ENCODE peak calls at places on chromosomes 6 and 20, in eight cellular contexts. One of them, this sample, is unnamed.
A peak's percentile ranks its signal among the peaks of the same experiment; 100 is the strongest.

GRCh38 chr20:25178563-25179438 is 16.7 kb upstream of the ENTPD6 start:
- DNase-seq in CD4-positive, alpha-beta memory T cell: peak; percentile 47
- DNase-seq in GM04503: peak; percentile 57
- DNase-seq in foreskin keratinocyte: peak; percentile 96
- DNase-seq in AG04450: peak; percentile 38
- DNase-seq in stimulated activated CD4-positive, alpha-beta T cell treated with anti-CD3 and anti-CD28 coated beads, Interleukin-4, amount 100 ng/mL, for 24 hours: peak; percentile 22
- DNase-seq in H9: no peak
- DNase-seq in activated CD4-positive, CD25-positive, alpha-beta regulatory T cell treated with anti-CD3 and anti-CD28 coated beads, Interleukin-2, amount 50 U/mL, for 16 hours: no peak
- DNase-seq in this sample: peak; percentile 15

GRCh38 chr20:3595541-3595940 is 67.7 kb downstream of the GFRA4 start:
- DNase-seq in CD4-positive, alpha-beta memory T cell: no peak
- DNase-seq in GM04503: no peak
- DNase-seq in foreskin keratinocyte: no peak
- DNase-seq in AG04450: no peak
- DNase-seq in stimulated activated CD4-positive, alpha-beta T cell treated with anti-CD3 and anti-CD28 coated beads, Interleukin-4, amount 100 ng/mL, for 24 hours: no peak
- DNase-seq in H9: no peak
- DNase-seq in activated CD4-positive, CD25-positive, alpha-beta regulatory T cell treated with anti-CD3 and anti-CD28 coated beads, Interleukin-2, amount 50 U/mL, for 16 hours: no peak
- DNase-seq in this sample: no peak

GRCh38 chr20:40442181-40442963 is 246.7 kb downstream of the MAFB start:
- DNase-seq in CD4-positive, alpha-beta memory T cell: no peak
- DNase-seq in GM04503: no peak
- DNase-seq in foreskin keratinocyte: no peak
- DNase-seq in AG04450: no peak
- DNase-seq in stimulated activated CD4-positive, alpha-beta T cell treated with anti-CD3 and anti-CD28 coated beads, Interleukin-4, amount 100 ng/mL, for 24 hours: no peak
- DNase-seq in H9: peak; percentile 47
- DNase-seq in activated CD4-positive, CD25-positive, alpha-beta regulatory T cell treated with anti-CD3 and anti-CD28 coated beads, Interleukin-2, amount 50 U/mL, for 16 hours: no peak
- DNase-seq in this sample: no peak

GRCh38 chr20:52684911-52685310 is 287.2 kb upstream of the TSHZ2 start:
- DNase-seq in CD4-positive, alpha-beta memory T cell: no peak
- DNase-seq in GM04503: no peak
- DNase-seq in foreskin keratinocyte: no peak
- DNase-seq in AG04450: no peak
- DNase-seq in stimulated activated CD4-positive, alpha-beta T cell treated with anti-CD3 and anti-CD28 coated beads, Interleukin-4, amount 100 ng/mL, for 24 hours: no peak
- DNase-seq in H9: no peak
- DNase-seq in activated CD4-positive, CD25-positive, alpha-beta regulatory T cell treated with anti-CD3 and anti-CD28 coated beads, Interleukin-2, amount 50 U/mL, for 16 hours: no peak
- DNase-seq in this sample: no peak

GRCh38 chr6:21026576-21027273 is 492.5 kb downstream of the CDKAL1 start:
- DNase-seq in CD4-positive, alpha-beta memory T cell: no peak
- DNase-seq in GM04503: no peak
- DNase-seq in foreskin keratinocyte: peak; percentile 88
- DNase-seq in AG04450: no peak
- DNase-seq in stimulated activated CD4-positive, alpha-beta T cell treated with anti-CD3 and anti-CD28 coated beads, Interleukin-4, amount 100 ng/mL, for 24 hours: no peak
- DNase-seq in H9: no peak
- DNase-seq in activated CD4-positive, CD25-positive, alpha-beta regulatory T cell treated with anti-CD3 and anti-CD28 coated beads, Interleukin-2, amount 50 U/mL, for 16 hours: no peak
- DNase-seq in this sample: no peak

GRCh38 chr20:10671850-10672578 is 1.8 kb downstream of the JAG1 start:
- DNase-seq in CD4-positive, alpha-beta memory T cell: no peak
- DNase-seq in GM04503: no peak
- DNase-seq in foreskin keratinocyte: no peak
- DNase-seq in AG04450: no peak
- DNase-seq in stimulated activated CD4-positive, alpha-beta T cell treated with anti-CD3 and anti-CD28 coated beads, Interleukin-4, amount 100 ng/mL, for 24 hours: no peak
- DNase-seq in H9: peak; percentile 56
- DNase-seq in activated CD4-positive, CD25-positive, alpha-beta regulatory T cell treated with anti-CD3 and anti-CD28 coated beads, Interleukin-2, amount 50 U/mL, for 16 hours: no peak
- DNase-seq in this sample: peak; percentile 46

GRCh38 chr6:727796-728195 is 34.9 kb upstream of the EXOC2 start:
- DNase-seq in CD4-positive, alpha-beta memory T cell: no peak
- DNase-seq in GM04503: no peak
- DNase-seq in foreskin keratinocyte: no peak
- DNase-seq in AG04450: no peak
- DNase-seq in stimulated activated CD4-positive, alpha-beta T cell treated with anti-CD3 and anti-CD28 coated beads, Interleukin-4, amount 100 ng/mL, for 24 hours: no peak
- DNase-seq in H9: no peak
- DNase-seq in activated CD4-positive, CD25-positive, alpha-beta regulatory T cell treated with anti-CD3 and anti-CD28 coated beads, Interleukin-2, amount 50 U/mL, for 16 hours: no peak
- DNase-seq in this sample: no peak

GRCh38 chr6:68778356-68779020 is 143.4 kb downstream of the ADGRB3 start:
- DNase-seq in CD4-positive, alpha-beta memory T cell: no peak
- DNase-seq in GM04503: no peak
- DNase-seq in foreskin keratinocyte: no peak
- DNase-seq in AG04450: no peak
- DNase-seq in stimulated activated CD4-positive, alpha-beta T cell treated with anti-CD3 and anti-CD28 coated beads, Interleukin-4, amount 100 ng/mL, for 24 hours: no peak
- DNase-seq in H9: peak; percentile 36
- DNase-seq in activated CD4-positive, CD25-positive, alpha-beta regulatory T cell treated with anti-CD3 and anti-CD28 coated beads, Interleukin-2, amount 50 U/mL, for 16 hours: no peak
- DNase-seq in this sample: peak; percentile 7

GRCh38 chr6:137399949-137400443 is 94.2 kb downstream of the OLIG3 start:
- DNase-seq in CD4-positive, alpha-beta memory T cell: no peak
- DNase-seq in GM04503: no peak
- DNase-seq in foreskin keratinocyte: no peak
- DNase-seq in AG04450: no peak
- DNase-seq in stimulated activated CD4-positive, alpha-beta T cell treated with anti-CD3 and anti-CD28 coated beads, Interleukin-4, amount 100 ng/mL, for 24 hours: no peak
- DNase-seq in H9: peak; percentile 44
- DNase-seq in activated CD4-positive, CD25-positive, alpha-beta regulatory T cell treated with anti-CD3 and anti-CD28 coated beads, Interleukin-2, amount 50 U/mL, for 16 hours: no peak
- DNase-seq in this sample: peak; percentile 55

GRCh38 chr6:36349240-36349639 is 12.6 kb upstream of the BNIP5 start:
- DNase-seq in CD4-positive, alpha-beta memory T cell: peak; percentile 11
- DNase-seq in GM04503: no peak
- DNase-seq in foreskin keratinocyte: peak; percentile 60
- DNase-seq in AG04450: no peak
- DNase-seq in stimulated activated CD4-positive, alpha-beta T cell treated with anti-CD3 and anti-CD28 coated beads, Interleukin-4, amount 100 ng/mL, for 24 hours: no peak
- DNase-seq in H9: no peak
- DNase-seq in activated CD4-positive, CD25-positive, alpha-beta regulatory T cell treated with anti-CD3 and anti-CD28 coated beads, Interleukin-2, amount 50 U/mL, for 16 hours: no peak
- DNase-seq in this sample: peak; percentile 54

GRCh38 chr6:32830936-32831335 is 7.6 kb downstream of the TAP2 start:
- DNase-seq in CD4-positive, alpha-beta memory T cell: no peak
- DNase-seq in GM04503: no peak
- DNase-seq in foreskin keratinocyte: no peak
- DNase-seq in AG04450: no peak
- DNase-seq in stimulated activated CD4-positive, alpha-beta T cell treated with anti-CD3 and anti-CD28 coated beads, Interleukin-4, amount 100 ng/mL, for 24 hours: no peak
- DNase-seq in H9: no peak
- DNase-seq in activated CD4-positive, CD25-positive, alpha-beta regulatory T cell treated with anti-CD3 and anti-CD28 coated beads, Interleukin-2, amount 50 U/mL, for 16 hours: no peak
- DNase-seq in this sample: no peak

GRCh38 chr6:168032383-168032760 is 34.9 kb downstream of the KIF25 start:
- DNase-seq in CD4-positive, alpha-beta memory T cell: no peak
- DNase-seq in GM04503: no peak
- DNase-seq in foreskin keratinocyte: peak; percentile 21
- DNase-seq in AG04450: peak; percentile 59
- DNase-seq in stimulated activated CD4-positive, alpha-beta T cell treated with anti-CD3 and anti-CD28 coated beads, Interleukin-4, amount 100 ng/mL, for 24 hours: no peak
- DNase-seq in H9: no peak
- DNase-seq in activated CD4-positive, CD25-positive, alpha-beta regulatory T cell treated with anti-CD3 and anti-CD28 coated beads, Interleukin-2, amount 50 U/mL, for 16 hours: no peak
- DNase-seq in this sample: no peak

GRCh38 chr6:17103715-17104114 is 1.9 kb downstream of the STMND1 start:
- DNase-seq in CD4-positive, alpha-beta memory T cell: no peak
- DNase-seq in GM04503: no peak
- DNase-seq in foreskin keratinocyte: no peak
- DNase-seq in AG04450: no peak
- DNase-seq in stimulated activated CD4-positive, alpha-beta T cell treated with anti-CD3 and anti-CD28 coated beads, Interleukin-4, amount 100 ng/mL, for 24 hours: no peak
- DNase-seq in H9: no peak
- DNase-seq in activated CD4-positive, CD25-positive, alpha-beta regulatory T cell treated with anti-CD3 and anti-CD28 coated beads, Interleukin-2, amount 50 U/mL, for 16 hours: no peak
- DNase-seq in this sample: no peak

GRCh38 chr6:111657146-111657545 is 51.5 kb upstream of the TRAF3IP2 start:
- DNase-seq in CD4-positive, alpha-beta memory T cell: no peak
- DNase-seq in GM04503: peak; percentile 70
- DNase-seq in foreskin keratinocyte: no peak
- DNase-seq in AG04450: no peak
- DNase-seq in stimulated activated CD4-positive, alpha-beta T cell treated with anti-CD3 and anti-CD28 coated beads, Interleukin-4, amount 100 ng/mL, for 24 hours: no peak
- DNase-seq in H9: no peak
- DNase-seq in activated CD4-positive, CD25-positive, alpha-beta regulatory T cell treated with anti-CD3 and anti-CD28 coated beads, Interleukin-2, amount 50 U/mL, for 16 hours: no peak
- DNase-seq in this sample: no peak

GRCh38 chr6:4023240-4023639 is 55.7 kb downstream of the FAM217A start:
- DNase-seq in CD4-positive, alpha-beta memory T cell: no peak
- DNase-seq in GM04503: no peak
- DNase-seq in foreskin keratinocyte: no peak
- DNase-seq in AG04450: no peak
- DNase-seq in stimulated activated CD4-positive, alpha-beta T cell treated with anti-CD3 and anti-CD28 coated beads, Interleukin-4, amount 100 ng/mL, for 24 hours: no peak
- DNase-seq in H9: no peak
- DNase-seq in activated CD4-positive, CD25-positive, alpha-beta regulatory T cell treated with anti-CD3 and anti-CD28 coated beads, Interleukin-2, amount 50 U/mL, for 16 hours: no peak
- DNase-seq in this sample: no peak

GRCh38 chr6:121522265-121522664 is 86.8 kb downstream of the GJA1 start:
- DNase-seq in CD4-positive, alpha-beta memory T cell: no peak
- DNase-seq in GM04503: peak; percentile 91
- DNase-seq in foreskin keratinocyte: peak; percentile 82
- DNase-seq in AG04450: peak; percentile 86
- DNase-seq in stimulated activated CD4-positive, alpha-beta T cell treated with anti-CD3 and anti-CD28 coated beads, Interleukin-4, amount 100 ng/mL, for 24 hours: no peak
- DNase-seq in H9: no peak
- DNase-seq in activated CD4-positive, CD25-positive, alpha-beta regulatory T cell treated with anti-CD3 and anti-CD28 coated beads, Interleukin-2, amount 50 U/mL, for 16 hours: no peak
- DNase-seq in this sample: no peak

GRCh38 chr6:132062626-132063025 is 111.5 kb upstream of the CCN2 start:
- DNase-seq in CD4-positive, alpha-beta memory T cell: no peak
- DNase-seq in GM04503: no peak
- DNase-seq in foreskin keratinocyte: no peak
- DNase-seq in AG04450: no peak
- DNase-seq in stimulated activated CD4-positive, alpha-beta T cell treated with anti-CD3 and anti-CD28 coated beads, Interleukin-4, amount 100 ng/mL, for 24 hours: no peak
- DNase-seq in H9: no peak
- DNase-seq in activated CD4-positive, CD25-positive, alpha-beta regulatory T cell treated with anti-CD3 and anti-CD28 coated beads, Interleukin-2, amount 50 U/mL, for 16 hours: no peak
- DNase-seq in this sample: no peak